ENCODE peak calls at places on chromosome X, in ten cellular contexts. L is brain microvascular endothelial cell; I is NCI-H187; S is bronchial epithelial cell; R is fibroblast of mammary gland; P is H9; Y is stimulated activated CD4-positive, alpha-beta T cell treated with anti-CD3 and anti-CD28 coated beads, TNF-alpha, amount 100 ng/mL, for 4 hours; E is AG20443; F is Peyer's patch; H is small intestine. B is an unnamed sample.
A peak's percentile ranks its signal among the peaks of the same experiment; 100 is the strongest.

GRCh38 chrX:40885984-40886383 is 150.6 kb upstream of the MED14 start:
- DNase-seq in R (no peak), F (no peak), P (no peak), E (no peak), L (no peak), S (no peak), I (no peak), H (peak; percentile 2), Y (no peak), B (no peak)

GRCh38 chrX:632391-633042 is 1.9 kb downstream of the SHOX start:
- DNase-seq in E (no peak), P (peak; percentile 57), F (no peak), I (no peak), L (no peak), R (no peak), H (no peak), Y (no peak), S (no peak), B (no peak)

GRCh38 chrX:48522291-48522690 is 683 bp downstream of the EBP start:
- DNase-seq in E (no peak), Y (no peak), P (no peak), H (peak; percentile 69), F (peak; percentile 70), I (no peak), L (no peak), S (no peak), R (no peak), B (no peak)

GRCh38 chrX:14529288-14529989 is at the start of gene GLRA2:
- DNase-seq in L (peak; percentile 2), E (peak; percentile 25), R (peak; percentile 10), Y (no peak), F (no peak), I (no peak), S (no peak), P (peak; percentile 49), H (peak; percentile 6), B (peak; percentile 2)

GRCh38 chrX:53479295-53479694 is 45.1 kb upstream of the HSD17B10 start:
- DNase-seq in H (no peak), E (no peak), I (no peak), L (no peak), Y (no peak), P (peak; percentile 55), S (peak; percentile 18), F (no peak), R (no peak), B (no peak)

GRCh38 chrX:3820170-3820569 is 106.7 kb upstream of the PRKX start:
- DNase-seq in L (peak; percentile 88), P (no peak), R (peak; percentile 77), Y (no peak), E (no peak), F (no peak), H (no peak), I (no peak), S (peak; percentile 42), B (peak; percentile 10)

GRCh38 chrX:331145-331771 is 12.7 kb upstream of the GTPBP6 start:
- DNase-seq in L (peak; percentile 35), S (no peak), F (no peak), Y (no peak), E (peak; percentile 65), P (no peak), I (no peak), R (peak; percentile 49), H (no peak), B (peak; percentile 27)

GRCh38 chrX:13778916-13779315 is 38.0 kb downstream of the GPM6B start:
- DNase-seq in I (no peak), L (peak; percentile 50), F (no peak), R (peak; percentile 80), P (no peak), S (peak; percentile 30), H (no peak), Y (no peak), E (peak; percentile 40), B (peak; percentile 44)

GRCh38 chrX:47217121-47217851 is 1.2 kb upstream of the CDK16 start:
- DNase-seq in L (peak; percentile 40), I (no peak), H (peak; percentile 52), R (peak; percentile 78), Y (no peak), P (peak; percentile 53), F (no peak), S (peak; percentile 83), E (peak; percentile 52), B (no peak)

GRCh38 chrX:54807524-54808108 is at the start of gene MAGED2:
- DNase-seq in P (peak; percentile 42), I (no peak), H (no peak), F (peak; percentile 49), S (peak; percentile 7), Y (peak; percentile 10), R (peak; percentile 3), E (peak; percentile 45), L (no peak), B (peak; percentile 5)

GRCh38 chrX:13691845-13692334 is 3.0 kb downstream of the RAB9A start:
- DNase-seq in P (no peak), I (no peak), E (no peak), F (no peak), L (peak; percentile 35), R (peak; percentile 33), H (no peak), Y (no peak), S (no peak), B (no peak)

GRCh38 chrX:134418317-134419113 is 41.5 kb upstream of the HPRT1 start:
- DNase-seq in Y (no peak), S (no peak), L (no peak), F (no peak), E (no peak), P (no peak), I (no peak), R (no peak), H (peak; percentile 5), B (no peak)

GRCh38 chrX:131728295-131729145 is 184.6 kb downstream of the OR13H1 start:
- DNase-seq in L (peak; percentile 74), F (no peak), P (no peak), H (no peak), E (no peak), S (no peak), R (peak; percentile 88), I (peak; percentile 82), Y (no peak), B (peak; percentile 71)

GRCh38 chrX:106959897-106960296 is 39.7 kb downstream of the CLDN2 start:
- DNase-seq in F (no peak), L (peak; percentile 31), E (peak; percentile 14), R (peak; percentile 35), Y (no peak), I (no peak), H (peak; percentile 46), P (no peak), S (peak; percentile 26), B (no peak)

GRCh38 chrX:41542151-41542935 is 95.2 kb downstream of the NYX start:
- DNase-seq in F (peak; percentile 49), H (peak; percentile 7), P (no peak), E (no peak), L (no peak), R (no peak), Y (no peak), S (no peak), I (no peak), B (no peak)

GRCh38 chrX:16638533-16638932 is 11.4 kb upstream of the S100G start:
- DNase-seq in Y (no peak), H (no peak), S (no peak), P (no peak), E (no peak), I (no peak), L (no peak), R (peak; percentile 30), F (no peak), B (no peak)

GRCh38 chrX:10156199-10157031 is at the start of gene CLCN4:
- DNase-seq in R (peak; percentile 43), I (no peak), H (peak; percentile 12), S (no peak), F (no peak), Y (no peak), E (peak; percentile 69), P (peak; percentile 71), L (peak; percentile 11), B (peak; percentile 26)

GRCh38 chrX:136168929-136169735 is 21.8 kb downstream of the FHL1 start:
- DNase-seq in R (peak; percentile 94), H (peak; percentile 14), P (peak; percentile 71), E (peak; percentile 76), Y (no peak), L (peak; percentile 87), S (peak; percentile 53), F (no peak), I (no peak), B (peak; percentile 80)

GRCh38 chrX:107857815-107858214 is 32.1 kb downstream of the MID2 start:
- DNase-seq in Y (no peak), I (no peak), H (peak; percentile 3), E (no peak), F (no peak), S (no peak), L (no peak), P (no peak), R (no peak), B (no peak)

GRCh38 chrX:73964607-73965006 is 339.4 kb upstream of the ZCCHC13 start:
- DNase-seq in S (no peak), P (no peak), E (no peak), I (no peak), L (no peak), Y (no peak), H (no peak), F (no peak), R (no peak), B (no peak)

GRCh38 chrX:107677501-107677901 is 49.2 kb downstream of the PRPS1 start:
- DNase-seq in S (peak; percentile 35), H (no peak), F (no peak), I (no peak), P (no peak), E (no peak), R (peak; percentile 57), Y (no peak), L (peak; percentile 28), B (no peak)

GRCh38 chrX:29842552-29842951 is 372.8 kb upstream of the MAGEB2 start:
- DNase-seq in S (no peak), F (no peak), Y (no peak), P (no peak), L (no peak), R (no peak), I (no peak), E (no peak), H (no peak), B (no peak)